ENCODE peak calls at places on chromosomes 12 and 14, in nine cellular contexts. T is Peyer's patch, C is tibial nerve, Z is A549, Y is prostate gland, N is uterus, L is right lobe of liver, J is gastrocnemius medialis, E is HCT116. O is an unnamed sample.

GRCh38 chr12:71442567-71442931 is 3.0 kb downstream of the LGR5 start:
- DNase-seq in T (no peak), Z (no peak), Y (no peak), C (no peak), L (no peak), E (no peak), J (no peak), N (no peak), O (no peak)

GRCh38 chr12:71157601-71158233 is at the start of gene TSPAN8:
- DNase-seq in L (no peak), C (peak; percentile 12), J (peak; percentile 30), N (no peak), Y (peak; percentile 76), T (peak; percentile 80), Z (no peak), E (no peak), O (no peak)

GRCh38 chr12:120121766-120122293 is 5.3 kb upstream of the RAB35 start:
- DNase-seq in N (no peak), Y (no peak), E (no peak), C (no peak), Z (no peak), J (no peak), L (no peak), T (no peak), O (no peak)

GRCh38 chr14:20195911-20196310 is 5.2 kb downstream of the OR11G2 start:
- DNase-seq in Z (no peak), E (no peak), N (no peak), C (no peak), T (no peak), J (no peak), L (no peak), Y (no peak), O (no peak)

GRCh38 chr14:56181666-56182065 is 63.5 kb downstream of the PELI2 start:
- DNase-seq in N (no peak), C (no peak), T (no peak), J (no peak), Z (peak; percentile 81), Y (peak; percentile 39), E (no peak), L (no peak), O (peak; percentile 94)

GRCh38 chr14:68312884-68313725 is 479.8 kb downstream of the ZFP36L1 start:
- DNase-seq in J (no peak), N (no peak), E (no peak), C (no peak), T (peak; percentile 65), L (no peak), Y (no peak), Z (no peak), O (no peak)

GRCh38 chr14:62939970-62940369 is 105.3 kb downstream of the KCNH5 start:
- DNase-seq in E (no peak), T (no peak), C (no peak), N (no peak), Z (no peak), Y (no peak), L (no peak), J (no peak), O (no peak)

GRCh38 chr12:39239484-39240143 is 203.3 kb downstream of the KIF21A start:
- DNase-seq in C (no peak), J (no peak), E (no peak), L (no peak), N (no peak), T (no peak), Y (no peak), Z (no peak), O (no peak)

GRCh38 chr14:62468946-62469345 is 576.3 kb downstream of the KCNH5 start:
- DNase-seq in J (no peak), T (no peak), E (no peak), Z (no peak), N (no peak), L (no peak), Y (no peak), C (no peak), O (no peak)

DNA sequence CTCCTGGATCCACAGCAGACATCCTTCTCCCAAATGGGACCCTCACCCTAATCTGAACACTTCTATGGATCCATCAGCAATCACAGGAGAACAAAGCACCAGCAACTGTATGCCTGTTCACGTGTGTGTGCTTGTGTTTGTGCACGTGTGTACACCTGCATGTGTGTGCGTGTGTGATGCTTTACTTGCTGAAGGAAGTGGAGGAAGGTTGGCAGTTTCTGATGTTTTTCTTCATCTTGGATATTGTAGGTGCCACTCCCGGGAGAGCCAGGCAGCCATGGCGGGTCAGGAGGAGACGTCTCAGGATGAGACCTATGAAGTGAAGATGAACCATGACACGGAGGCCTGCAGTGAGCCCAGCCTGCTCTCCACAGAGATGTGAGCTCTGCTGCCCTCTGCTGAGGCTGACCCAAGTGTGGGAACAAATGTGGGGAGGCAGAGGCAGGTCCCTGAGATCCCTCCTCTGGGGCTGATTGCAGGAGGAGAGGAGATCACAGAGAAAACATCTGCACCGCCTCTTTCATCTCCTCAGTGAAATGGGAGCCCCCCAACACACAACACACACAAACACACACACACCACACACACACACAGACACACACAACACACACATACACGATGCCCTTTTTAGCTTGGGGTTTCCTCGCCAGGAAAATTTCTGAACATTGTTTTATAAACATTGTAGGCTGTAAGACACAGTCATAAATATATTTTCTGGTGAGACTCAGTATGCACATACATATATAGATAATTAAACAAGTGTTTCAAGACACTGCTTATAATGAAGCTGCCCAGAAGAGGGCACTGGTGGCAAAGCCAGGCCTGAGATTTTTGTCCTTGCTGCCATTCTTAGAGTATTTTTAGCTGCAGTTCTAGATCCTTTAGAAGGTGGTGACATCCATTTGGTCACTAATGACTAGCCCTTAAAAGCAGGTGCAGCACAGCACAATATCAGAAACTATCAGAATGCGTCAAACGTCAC is 112.2 kb upstream of the FKBP4 start:
- DNase-seq in J (no peak), T (no peak), E (peak; percentile 26), N (peak; percentile 29), C (no peak), L (no peak), Z (peak; percentile 68), Y (no peak), O (no peak)
- TF ChIP-seq CTCF in J (no peak), T (peak; percentile 53), E (peak; percentile 66), N (peak; percentile 10), C (no peak), L (peak; percentile 43), Z (peak; percentile 30), Y (peak; percentile 30), O (peak; percentile 64)

DNA sequence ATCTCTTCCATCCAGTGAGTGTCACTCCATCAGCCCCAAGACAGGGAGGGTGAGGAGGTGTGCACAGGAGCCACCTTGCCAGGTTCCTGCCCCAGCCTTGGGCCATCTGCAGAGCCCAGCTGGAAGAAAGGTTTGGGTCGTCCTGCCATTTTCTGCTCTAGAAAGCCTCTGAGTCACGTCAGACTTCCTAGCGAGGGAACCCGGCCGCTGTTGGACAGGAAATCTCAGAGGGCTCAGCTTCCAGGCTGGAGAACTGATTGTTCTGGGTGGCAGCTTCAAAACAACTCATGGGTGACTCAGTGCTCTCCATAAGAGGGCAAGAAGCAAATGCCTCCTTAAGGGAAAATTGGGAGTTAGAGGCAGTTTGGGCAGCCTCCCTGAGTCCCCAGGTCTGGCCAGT is 16.6 kb downstream of the HIP1R start:
- DNase-seq in N (no peak), T (no peak), E (no peak), Y (no peak), Z (no peak), C (no peak), J (no peak), L (no peak), O (no peak)
- TF ChIP-seq POLR2A in N (no peak), T (no peak), E (no peak), Y (no peak), Z (no peak), C (no peak), J (no peak), L (no peak), O (no peak)

DNA sequence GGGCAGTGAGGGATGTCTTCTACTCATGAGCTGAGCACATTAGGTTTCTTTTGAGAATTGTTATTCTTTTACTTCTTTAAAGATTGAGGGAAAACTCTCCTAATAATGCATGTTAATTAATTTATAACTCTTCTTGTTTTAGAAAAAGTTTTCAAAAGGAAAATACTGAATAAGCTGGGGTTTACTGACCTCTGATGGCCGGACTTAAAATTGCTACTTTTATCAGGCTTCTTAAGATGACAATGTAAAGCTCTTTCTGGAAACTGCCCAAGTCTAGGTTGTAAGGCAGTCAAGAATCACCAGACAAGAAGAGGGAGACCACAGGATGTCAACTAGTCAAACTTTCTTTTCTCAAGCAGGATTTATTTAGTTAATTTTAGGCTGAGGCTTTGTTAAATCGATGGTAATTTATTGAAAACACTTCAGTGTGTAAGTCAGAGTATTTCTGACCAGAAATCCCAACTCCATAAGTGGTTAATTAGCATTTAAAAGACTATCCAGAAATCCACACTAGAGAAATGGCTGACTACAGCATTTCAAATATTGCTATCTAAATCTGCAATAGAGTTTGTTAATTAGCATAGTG is 82.1 kb downstream of the AVPR1A start:
- DNase-seq in E (peak; percentile 55), C (no peak), Y (peak; percentile 46), N (no peak), J (no peak), T (no peak), Z (peak; percentile 71), L (no peak), O (peak; percentile 14)
- TF ChIP-seq CTCF in E (peak; percentile 66), C (peak; percentile 52), Y (peak; percentile 56), N (peak; percentile 47), J (no peak), T (peak; percentile 54), Z (peak; percentile 84), L (peak; percentile 59), O (peak; percentile 51)

GRCh38 chr14:60488175-60488574 is 2.3 kb upstream of the C14orf39 start:
- DNase-seq in Z (no peak), Y (no peak), C (no peak), N (no peak), J (no peak), E (no peak), L (no peak), T (no peak), O (no peak)

GRCh38 chr14:60485057-60485599 is 735 bp downstream of the C14orf39 start:
- DNase-seq in T (no peak), N (no peak), L (no peak), Y (no peak), E (no peak), C (no peak), Z (no peak), J (no peak), O (no peak)

GRCh38 chr14:60482743-60483142 is 3.1 kb downstream of the C14orf39 start:
- DNase-seq in T (no peak), L (no peak), N (no peak), Z (no peak), J (no peak), C (no peak), E (peak; percentile 29), Y (no peak), O (no peak)

GRCh38 chr14:60487211-60487610 is 1.3 kb upstream of the C14orf39 start:
- DNase-seq in Y (no peak), Z (no peak), E (no peak), C (no peak), L (no peak), N (no peak), J (no peak), T (no peak), O (no peak)

DNA sequence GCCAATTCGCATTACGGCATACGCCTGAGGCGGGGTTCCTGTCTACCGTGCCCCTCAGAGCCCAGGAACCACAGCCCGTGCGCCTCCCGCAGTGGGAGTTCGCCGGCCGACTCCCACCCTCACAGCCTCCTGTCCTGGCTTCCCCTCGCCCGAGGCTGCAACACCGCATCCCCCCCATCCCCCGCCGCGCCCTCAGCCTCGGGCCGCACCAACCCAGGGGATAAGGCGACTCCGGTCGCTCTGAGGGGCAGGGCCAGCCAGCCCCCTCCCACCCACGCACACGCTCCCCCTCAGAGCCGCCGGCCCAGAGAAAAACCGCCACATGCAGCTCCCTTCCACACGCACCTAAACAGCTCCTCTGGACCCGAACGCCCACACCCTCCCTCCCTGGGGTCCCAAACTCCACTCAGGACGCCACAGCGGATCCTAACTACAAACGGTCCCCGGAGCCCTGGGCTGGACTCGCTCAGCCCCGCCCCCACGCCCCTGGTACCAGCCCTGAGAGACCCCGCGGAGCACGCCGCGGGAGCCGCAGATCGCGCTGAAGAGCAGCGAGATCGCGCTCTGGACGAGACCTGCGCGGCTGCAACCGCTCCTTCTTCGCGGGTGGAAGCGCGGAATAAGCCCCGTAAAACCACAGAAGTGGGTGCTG is at the start of gene C14orf39:
- DNase-seq in Z (no peak), L (no peak), J (no peak), N (no peak), Y (no peak), E (no peak), T (no peak), C (no peak), O (no peak)
- TF ChIP-seq POLR2A in Z (no peak), L (no peak), J (no peak), N (no peak), Y (no peak), E (no peak), T (no peak), C (no peak), O (no peak)

O was measured in body of pancreas.